ENCODE peak calls at places on chromosomes 2 and 18, in five cellular contexts. I, E, G, K and H are unnamed samples.

GRCh38 chr18:51070545-51070944 is 40.5 kb downstream of the SMAD4 start:
- DNase-seq in I (no peak), E (no peak), G (no peak), K (peak; percentile 83), H (peak; percentile 39)

GRCh38 chr2:195934484-195934883 is 134.2 kb downstream of the DNAH7 start:
- DNase-seq in I (no peak), E (no peak), G (no peak), K (no peak), H (no peak)

GRCh38 chr18:47560693-47561092 is 309.2 kb upstream of the SKOR2 start:
- DNase-seq in I (no peak), E (no peak), G (no peak), K (no peak), H (peak; percentile 13)

GRCh38 chr2:99458529-99458928 is 31.3 kb downstream of the REV1 start:
- DNase-seq in I (no peak), E (no peak), G (no peak), K (no peak), H (no peak)

GRCh38 chr2:188114014-188114413 is 177.7 kb upstream of the GULP1 start:
- DNase-seq in I (no peak), E (no peak), G (no peak), K (peak; percentile 82), H (peak; percentile 67)

GRCh38 chr2:183242937-183243336 is 118.7 kb downstream of the NUP35 start:
- DNase-seq in I (no peak), E (no peak), G (no peak), K (no peak), H (no peak)

GRCh38 chr2:85648619-85649018 is 19.4 kb downstream of the SFTPB start:
- DNase-seq in I (no peak), E (no peak), G (no peak), K (peak; percentile 86), H (peak; percentile 45)

GRCh38 chr18:36389027-36389426 is 91.5 kb downstream of the FHOD3 start:
- DNase-seq in I (no peak), E (no peak), G (no peak), K (no peak), H (no peak)

GRCh38 chr18:31489311-31489710 is 8.7 kb upstream of the DSG2 start:
- DNase-seq in I (no peak), E (no peak), G (no peak), K (no peak), H (no peak)

GRCh38 chr18:160831-161570 is 2.6 kb downstream of the USP14 start:
- DNase-seq in I (no peak), E (no peak), G (no peak), K (no peak), H (peak; percentile 8)

GRCh38 chr2:150370600-150370999 is 116.9 kb downstream of the RND3 start:
- DNase-seq in I (no peak), E (no peak), G (no peak), K (no peak), H (no peak)

GRCh38 chr2:73185965-73186364 is 16.4 kb upstream of the NOTO start:
- DNase-seq in I (no peak), E (no peak), G (no peak), K (no peak), H (no peak)

GRCh38 chr18:13570216-13570615 is 156.1 kb downstream of the FAM210A start:
- DNase-seq in I (no peak), E (no peak), G (no peak), K (no peak), H (peak; percentile 49)

GRCh38 chr2:181354626-181355025 is 102.6 kb upstream of the ITGA4 start:
- DNase-seq in I (no peak), E (no peak), G (no peak), K (peak; percentile 83), H (no peak)

GRCh38 chr2:20568501-20569463 is 82.1 kb downstream of the HS1BP3 start:
- DNase-seq in I (peak; percentile 44), E (no peak), G (no peak), K (no peak), H (no peak)

GRCh38 chr18:71831039-71831438 is 713.1 kb downstream of the CBLN2 start:
- DNase-seq in I (no peak), E (no peak), G (no peak), K (no peak), H (no peak)

GRCh38 chr18:61149786-61150185 is 183.4 kb upstream of the CDH20 start:
- DNase-seq in I (no peak), E (no peak), G (no peak), K (no peak), H (no peak)

GRCh38 chr18:25278415-25278814 is 73.6 kb downstream of the ZNF521 start:
- DNase-seq in I (no peak), E (no peak), G (no peak), K (peak; percentile 16), H (no peak)

GRCh38 chr2:153971914-153972313 is 100.2 kb downstream of the GALNT13 start:
- DNase-seq in I (no peak), E (no peak), G (no peak), K (no peak), H (peak; percentile 52)

GRCh38 chr2:23484767-23485166 is 99.8 kb downstream of the KLHL29 start:
- DNase-seq in I (no peak), E (no peak), G (no peak), K (no peak), H (no peak)

GRCh38 chr2:180442860-180443644 is 436.0 kb upstream of the CWC22 start:
- DNase-seq in I (no peak), E (no peak), G (no peak), K (no peak), H (no peak)

GRCh38 chr18:8329186-8329771 is 280.0 kb upstream of the RAB12 start:
- DNase-seq in I (no peak), E (no peak), G (no peak), K (peak; percentile 71), H (no peak)

GRCh38 chr18:30709598-30709997 is 332.9 kb downstream of the DSC3 start:
- DNase-seq in I (no peak), E (no peak), G (no peak), K (no peak), H (no peak)

GRCh38 chr2:230691005-230691647 is 21.5 kb upstream of the CAB39 start:
- DNase-seq in I (no peak), E (no peak), G (no peak), K (peak; percentile 25), H (peak; percentile 96)

GRCh38 chr18:5196253-5197031 is 615 bp downstream of the AKAIN1 start:
- DNase-seq in I (no peak), E (peak; percentile 17), G (no peak), K (no peak), H (peak; percentile 44)

GRCh38 chr18:56021136-56021813 is 433.3 kb upstream of the TCF4 start:
- DNase-seq in I (no peak), E (no peak), G (no peak), K (no peak), H (no peak)

GRCh38 chr2:176997074-176997791 is 215.4 kb upstream of the HNRNPA3 start:
- DNase-seq in I (no peak), E (no peak), G (no peak), K (peak; percentile 20), H (no peak)

GRCh38 chr2:86048888-86049287 is 56.8 kb downstream of the POLR1A start:
- DNase-seq in I (no peak), E (no peak), G (no peak), K (no peak), H (no peak)

GRCh38 chr2:65554765-65555561 is 122.6 kb upstream of the SPRED2 start:
- DNase-seq in I (no peak), E (no peak), G (no peak), K (no peak), H (no peak)

GRCh38 chr2:86054539-86055082 is 51.1 kb downstream of the POLR1A start:
- DNase-seq in I (no peak), E (no peak), G (no peak), K (peak; percentile 45), H (no peak)

GRCh38 chr2:61456070-61456745 is 14.7 kb downstream of the USP34 start:
- DNase-seq in I (no peak), E (no peak), G (no peak), K (peak; percentile 14), H (no peak)

DNA sequence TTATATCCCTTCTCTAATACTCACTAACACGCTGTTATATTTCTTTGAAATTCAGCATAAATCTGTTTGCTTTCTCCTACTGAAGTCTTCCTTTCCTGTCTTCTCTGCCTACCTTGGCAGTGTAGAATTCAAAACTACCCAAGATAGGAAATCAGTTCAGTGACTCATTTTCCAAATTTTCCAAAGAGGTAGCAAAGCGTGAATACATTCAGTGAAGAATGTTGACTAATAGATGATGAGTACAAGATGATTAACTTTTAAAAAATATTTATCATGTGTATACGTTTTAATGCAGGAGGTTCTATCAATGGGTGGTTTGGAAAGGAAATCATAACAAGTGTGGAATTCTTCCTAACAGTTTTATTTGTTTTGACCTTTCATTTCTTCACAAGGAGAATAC is 201.9 kb upstream of the SLC8A1 start:
- DNase-seq in I (no peak), E (no peak), G (no peak), K (no peak), H (no peak)
- H3K36me3 ChIP-seq in I (no peaks in the 10 kb centered on the region), E (no peaks in the 10 kb centered on the region), G (no peaks in the 10 kb centered on the region), K (no peaks in the 10 kb centered on the region), H (no peaks in the 10 kb centered on the region)

GRCh38 chr2:27201675-27202074 is 10.2 kb upstream of the ATRAID start:
- DNase-seq in I (no peak), E (no peak), G (no peak), K (no peak), H (no peak)
- H3K36me3 ChIP-seq in I (peaks cover 54% of the 10 kb centered on the region), E (peaks cover 74% of the 10 kb centered on the region), G (peaks cover 74% of the 10 kb centered on the region), K (peaks cover 66% of the 10 kb centered on the region), H (peaks cover 22% of the 10 kb centered on the region)

GRCh38 chr18:35334183-35334582 is 10.0 kb downstream of the ZNF24 start:
- DNase-seq in I (no peak), E (no peak), G (no peak), K (no peak), H (no peak)
- H3K36me3 ChIP-seq in I (peaks cover 81% of the 10 kb centered on the region), E (peaks cover 82% of the 10 kb centered on the region), G (peaks cover 78% of the 10 kb centered on the region), K (peaks cover 77% of the 10 kb centered on the region), H (peaks cover 10% of the 10 kb centered on the region)

GRCh38 chr2:201137505-201138400 is 21.8 kb downstream of the CFLAR start:
- DNase-seq in I (no peak), E (no peak), G (no peak), K (no peak), H (no peak)

GRCh38 chr2:201144101-201145051 is 28.4 kb downstream of the CFLAR start:
- DNase-seq in I (no peak), E (no peak), G (no peak), K (no peak), H (no peak)

GRCh38 chr2:201138401-201138970 is 22.5 kb downstream of the CFLAR start:
- DNase-seq in I (no peak), E (no peak), G (no peak), K (no peak), H (no peak)

GRCh38 chr2:201136889-201137321 is 20.9 kb downstream of the CFLAR start:
- DNase-seq in I (no peak), E (no peak), G (peak; percentile 58), K (no peak), H (no peak)

GRCh38 chr2:201139836-201140599 is 24.1 kb downstream of the CFLAR start:
- DNase-seq in I (no peak), E (no peak), G (no peak), K (no peak), H (no peak)
- H3K36me3 ChIP-seq in I (peaks cover 97% of the 10 kb centered on the region), E (peaks cover 8% of the 10 kb centered on the region), G (peaks cover 98% of the 10 kb centered on the region), K (peaks cover 95% of the 10 kb centered on the region), H (no peaks in the 10 kb centered on the region)